ENCODE peak calls at places on chromosomes 12 and 14, in nine cellular contexts. One of them, this sample, is unnamed.

GRCh38 chr14:23056257-23056955 is 914 bp downstream of the CDH24 start:
- DNase-seq in CD8-positive, alpha-beta T cell: peak; percentile 60
- DNase-seq in left ventricle myocardium inferior: peak; percentile 59
- DNase-seq in breast epithelium: no peak
- DNase-seq in ovary: no peak
- DNase-seq in heart left ventricle: peak; percentile 75
- DNase-seq in hepatocyte: peak; percentile 84
- DNase-seq in adrenal gland: no peak
- DNase-seq in suprapubic skin: no peak
- DNase-seq in this sample: no peak

GRCh38 chr14:89578048-89578619 is 161.1 kb upstream of the FOXN3 start:
- DNase-seq in CD8-positive, alpha-beta T cell: no peak
- DNase-seq in left ventricle myocardium inferior: no peak
- DNase-seq in breast epithelium: no peak
- DNase-seq in ovary: no peak
- DNase-seq in heart left ventricle: no peak
- DNase-seq in hepatocyte: no peak
- DNase-seq in adrenal gland: no peak
- DNase-seq in suprapubic skin: no peak
- DNase-seq in this sample: no peak

GRCh38 chr12:106066726-106067325 is 71.9 kb downstream of the NUAK1 start:
- DNase-seq in CD8-positive, alpha-beta T cell: no peak
- DNase-seq in left ventricle myocardium inferior: no peak
- DNase-seq in breast epithelium: no peak
- DNase-seq in ovary: no peak
- DNase-seq in heart left ventricle: no peak
- DNase-seq in hepatocyte: no peak
- DNase-seq in adrenal gland: no peak
- DNase-seq in suprapubic skin: peak; percentile 54
- DNase-seq in this sample: no peak

GRCh38 chr12:131869871-131870418 is 24.5 kb upstream of the ULK1 start:
- DNase-seq in CD8-positive, alpha-beta T cell: no peak
- DNase-seq in left ventricle myocardium inferior: no peak
- DNase-seq in breast epithelium: no peak
- DNase-seq in ovary: no peak
- DNase-seq in heart left ventricle: no peak
- DNase-seq in hepatocyte: no peak
- DNase-seq in adrenal gland: no peak
- DNase-seq in suprapubic skin: no peak
- DNase-seq in this sample: no peak

GRCh38 chr12:89825591-89826449 is 117.2 kb upstream of the ATP2B1 start:
- DNase-seq in CD8-positive, alpha-beta T cell: no peak
- DNase-seq in left ventricle myocardium inferior: no peak
- DNase-seq in breast epithelium: no peak
- DNase-seq in ovary: no peak
- DNase-seq in heart left ventricle: no peak
- DNase-seq in hepatocyte: no peak
- DNase-seq in adrenal gland: no peak
- DNase-seq in suprapubic skin: no peak
- DNase-seq in this sample: no peak

GRCh38 chr12:55686366-55687010 is 21.2 kb downstream of the ITGA7 start:
- DNase-seq in CD8-positive, alpha-beta T cell: no peak
- DNase-seq in left ventricle myocardium inferior: no peak
- DNase-seq in breast epithelium: no peak
- DNase-seq in ovary: no peak
- DNase-seq in heart left ventricle: no peak
- DNase-seq in hepatocyte: no peak
- DNase-seq in adrenal gland: no peak
- DNase-seq in suprapubic skin: peak; percentile 21
- DNase-seq in this sample: no peak

GRCh38 chr14:84343637-84344036 is 1186.3 kb upstream of the FLRT2 start:
- DNase-seq in CD8-positive, alpha-beta T cell: no peak
- DNase-seq in left ventricle myocardium inferior: no peak
- DNase-seq in breast epithelium: no peak
- DNase-seq in ovary: no peak
- DNase-seq in heart left ventricle: no peak
- DNase-seq in hepatocyte: peak; percentile 10
- DNase-seq in adrenal gland: no peak
- DNase-seq in suprapubic skin: no peak
- DNase-seq in this sample: no peak

GRCh38 chr12:108907861-108908302 is 28.0 kb downstream of the DAO start:
- DNase-seq in CD8-positive, alpha-beta T cell: no peak
- DNase-seq in left ventricle myocardium inferior: no peak
- DNase-seq in breast epithelium: no peak
- DNase-seq in ovary: no peak
- DNase-seq in heart left ventricle: peak; percentile 38
- DNase-seq in hepatocyte: no peak
- DNase-seq in adrenal gland: no peak
- DNase-seq in suprapubic skin: no peak
- DNase-seq in this sample: no peak

GRCh38 chr12:6604254-6605029 is 2.7 kb downstream of the CHD4 start:
- DNase-seq in CD8-positive, alpha-beta T cell: no peak
- DNase-seq in left ventricle myocardium inferior: no peak
- DNase-seq in breast epithelium: no peak
- DNase-seq in ovary: no peak
- DNase-seq in heart left ventricle: no peak
- DNase-seq in hepatocyte: no peak
- DNase-seq in adrenal gland: peak; percentile 35
- DNase-seq in suprapubic skin: no peak
- DNase-seq in this sample: no peak
- H3K27ac ChIP-seq in CD8-positive, alpha-beta T cell: peak overlapping the region; percentile 76
- H3K27ac ChIP-seq in left ventricle myocardium inferior: peak overlapping the region; percentile 99
- H3K27ac ChIP-seq in breast epithelium: peak overlapping the region; percentile 87
- H3K27ac ChIP-seq in ovary: no peak overlapping the region
- H3K27ac ChIP-seq in heart left ventricle: peak overlapping the region; percentile 4
- H3K27ac ChIP-seq in hepatocyte: peak overlapping the region; percentile 50
- H3K27ac ChIP-seq in adrenal gland: peak overlapping the region; percentile 7
- H3K27ac ChIP-seq in suprapubic skin: peak overlapping the region; percentile 93
- H3K27ac ChIP-seq in this sample: peak overlapping the region; percentile 100

GRCh38 chr14:94143239-94143638 is 13.8 kb upstream of the IFI27L2 start:
- DNase-seq in CD8-positive, alpha-beta T cell: no peak
- DNase-seq in left ventricle myocardium inferior: no peak
- DNase-seq in breast epithelium: no peak
- DNase-seq in ovary: no peak
- DNase-seq in heart left ventricle: no peak
- DNase-seq in hepatocyte: no peak
- DNase-seq in adrenal gland: no peak
- DNase-seq in suprapubic skin: no peak
- DNase-seq in this sample: no peak
- TF ChIP-seq CTCF in CD8-positive, alpha-beta T cell: no peak
- TF ChIP-seq CTCF in left ventricle myocardium inferior: peak; percentile 39
- TF ChIP-seq CTCF in breast epithelium: no peak
- TF ChIP-seq CTCF in ovary: no peak
- TF ChIP-seq CTCF in heart left ventricle: peak; percentile 7
- TF ChIP-seq CTCF in hepatocyte: peak; percentile 15
- TF ChIP-seq CTCF in adrenal gland: peak; percentile 9
- TF ChIP-seq CTCF in suprapubic skin: no peak
- TF ChIP-seq CTCF in this sample: no peak

DNA sequence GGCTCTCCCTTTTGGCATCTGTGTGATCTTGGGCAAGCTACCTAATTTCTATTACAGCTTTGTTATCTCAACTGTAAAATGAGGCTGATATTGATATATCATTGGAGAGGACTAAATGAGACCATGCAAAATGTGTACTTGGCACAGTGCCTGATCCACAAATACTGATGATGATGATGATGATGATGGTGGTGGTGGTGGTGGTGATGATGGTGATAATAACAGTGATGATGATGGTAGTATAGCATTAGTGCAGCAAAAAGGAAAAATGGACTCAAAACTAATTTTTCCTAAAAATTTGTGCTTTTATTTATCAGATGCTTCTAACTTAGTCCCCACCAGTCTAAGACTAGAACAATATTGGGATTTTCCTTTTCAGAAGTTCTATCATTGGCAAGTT is 70.7 kb downstream of the KCNMB4 start:
- DNase-seq in CD8-positive, alpha-beta T cell: no peak
- DNase-seq in left ventricle myocardium inferior: no peak
- DNase-seq in breast epithelium: no peak
- DNase-seq in ovary: no peak
- DNase-seq in heart left ventricle: no peak
- DNase-seq in hepatocyte: no peak
- DNase-seq in adrenal gland: no peak
- DNase-seq in suprapubic skin: no peak
- DNase-seq in this sample: no peak
- H3K4me1 ChIP-seq in CD8-positive, alpha-beta T cell: no peaks in the 10 kb centered on the region
- H3K4me1 ChIP-seq in left ventricle myocardium inferior: no peaks in the 10 kb centered on the region
- H3K4me1 ChIP-seq in breast epithelium: no peaks in the 10 kb centered on the region
- H3K4me1 ChIP-seq in ovary: no peaks in the 10 kb centered on the region
- H3K4me1 ChIP-seq in heart left ventricle: no peaks in the 10 kb centered on the region
- H3K4me1 ChIP-seq in hepatocyte: no peaks in the 10 kb centered on the region
- H3K4me1 ChIP-seq in adrenal gland: no peaks in the 10 kb centered on the region
- H3K4me1 ChIP-seq in suprapubic skin: no peaks in the 10 kb centered on the region
- H3K4me1 ChIP-seq in this sample: no peaks in the 10 kb centered on the region

GRCh38 chr12:79617696-79618095 is 73.1 kb downstream of the PAWR start:
- DNase-seq in CD8-positive, alpha-beta T cell: no peak
- DNase-seq in left ventricle myocardium inferior: no peak
- DNase-seq in breast epithelium: no peak
- DNase-seq in ovary: no peak
- DNase-seq in heart left ventricle: no peak
- DNase-seq in hepatocyte: no peak
- DNase-seq in adrenal gland: no peak
- DNase-seq in suprapubic skin: no peak
- DNase-seq in this sample: no peak

GRCh38 chr12:79615596-79616560 is 74.9 kb downstream of the PAWR start:
- DNase-seq in CD8-positive, alpha-beta T cell: no peak
- DNase-seq in left ventricle myocardium inferior: no peak
- DNase-seq in breast epithelium: no peak
- DNase-seq in ovary: no peak
- DNase-seq in heart left ventricle: no peak
- DNase-seq in hepatocyte: no peak
- DNase-seq in adrenal gland: no peak
- DNase-seq in suprapubic skin: no peak
- DNase-seq in this sample: no peak

GRCh38 chr12:79618848-79619404 is 71.8 kb downstream of the PAWR start:
- DNase-seq in CD8-positive, alpha-beta T cell: no peak
- DNase-seq in left ventricle myocardium inferior: no peak
- DNase-seq in breast epithelium: no peak
- DNase-seq in ovary: no peak
- DNase-seq in heart left ventricle: no peak
- DNase-seq in hepatocyte: no peak
- DNase-seq in adrenal gland: no peak
- DNase-seq in suprapubic skin: no peak
- DNase-seq in this sample: no peak

GRCh38 chr12:79614730-79615129 is 76.0 kb downstream of the PAWR start:
- DNase-seq in CD8-positive, alpha-beta T cell: no peak
- DNase-seq in left ventricle myocardium inferior: no peak
- DNase-seq in breast epithelium: no peak
- DNase-seq in ovary: no peak
- DNase-seq in heart left ventricle: no peak
- DNase-seq in hepatocyte: no peak
- DNase-seq in adrenal gland: no peak
- DNase-seq in suprapubic skin: no peak
- DNase-seq in this sample: no peak
- H3K27ac ChIP-seq in CD8-positive, alpha-beta T cell: no peak overlapping the region
- H3K27ac ChIP-seq in left ventricle myocardium inferior: no peak overlapping the region
- H3K27ac ChIP-seq in breast epithelium: no peak overlapping the region
- H3K27ac ChIP-seq in ovary: no peak overlapping the region
- H3K27ac ChIP-seq in heart left ventricle: no peak overlapping the region
- H3K27ac ChIP-seq in hepatocyte: no peak overlapping the region
- H3K27ac ChIP-seq in adrenal gland: no peak overlapping the region
- H3K27ac ChIP-seq in suprapubic skin: no peak overlapping the region
- H3K27ac ChIP-seq in this sample: no peak overlapping the region

DNA sequence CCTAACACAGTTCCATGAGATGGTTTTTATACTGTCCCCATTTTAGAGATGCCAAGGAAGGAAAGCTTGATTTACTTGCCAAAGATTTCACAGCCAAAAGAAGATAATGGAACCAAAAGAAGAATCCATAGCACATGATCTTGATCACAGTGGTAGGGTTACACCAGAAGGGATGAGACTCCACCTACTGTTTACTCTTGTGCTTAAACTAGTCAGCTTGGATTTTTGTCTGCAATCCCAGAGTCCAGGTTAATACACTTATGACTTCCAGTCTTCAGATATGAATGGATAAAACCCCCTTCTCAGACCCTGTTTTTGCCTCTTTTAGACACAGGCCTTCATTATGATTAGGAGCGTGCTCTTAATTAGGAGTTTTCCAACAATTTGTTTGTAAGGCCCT is 454.2 kb downstream of the AEBP2 start:
- DNase-seq in CD8-positive, alpha-beta T cell: no peak
- DNase-seq in left ventricle myocardium inferior: no peak
- DNase-seq in breast epithelium: no peak
- DNase-seq in ovary: no peak
- DNase-seq in heart left ventricle: no peak
- DNase-seq in hepatocyte: peak; percentile 35
- DNase-seq in adrenal gland: no peak
- DNase-seq in suprapubic skin: no peak
- DNase-seq in this sample: no peak
- TF ChIP-seq CTCF in CD8-positive, alpha-beta T cell: no peak
- TF ChIP-seq CTCF in left ventricle myocardium inferior: peak; percentile 41
- TF ChIP-seq CTCF in breast epithelium: no peak
- TF ChIP-seq CTCF in ovary: no peak
- TF ChIP-seq CTCF in heart left ventricle: no peak
- TF ChIP-seq CTCF in hepatocyte: peak; percentile 34
- TF ChIP-seq CTCF in adrenal gland: peak; percentile 19
- TF ChIP-seq CTCF in suprapubic skin: no peak
- TF ChIP-seq CTCF in this sample: no peak

GRCh38 chr14:93946104-93946503 is 19.0 kb downstream of the FAM181A start:
- DNase-seq in CD8-positive, alpha-beta T cell: no peak
- DNase-seq in left ventricle myocardium inferior: no peak
- DNase-seq in breast epithelium: no peak
- DNase-seq in ovary: no peak
- DNase-seq in heart left ventricle: no peak
- DNase-seq in hepatocyte: peak; percentile 42
- DNase-seq in adrenal gland: no peak
- DNase-seq in suprapubic skin: no peak
- DNase-seq in this sample: no peak
- H3K4me1 ChIP-seq in CD8-positive, alpha-beta T cell: no peaks in the 10 kb centered on the region
- H3K4me1 ChIP-seq in left ventricle myocardium inferior: peaks cover 54% of the 10 kb centered on the region
- H3K4me1 ChIP-seq in breast epithelium: no peaks in the 10 kb centered on the region
- H3K4me1 ChIP-seq in ovary: no peaks in the 10 kb centered on the region
- H3K4me1 ChIP-seq in heart left ventricle: no peaks in the 10 kb centered on the region
- H3K4me1 ChIP-seq in hepatocyte: peaks cover 3% of the 10 kb centered on the region
- H3K4me1 ChIP-seq in adrenal gland: peaks cover 23% of the 10 kb centered on the region
- H3K4me1 ChIP-seq in suprapubic skin: no peaks in the 10 kb centered on the region
- H3K4me1 ChIP-seq in this sample: no peaks in the 10 kb centered on the region

This sample was measured in tibial nerve.